ENCODE peak calls at places on chromosomes 13 and 19, in ten cellular contexts. W is esophagus squamous epithelium, U is thoracic aorta, T is tibial artery, V is pancreas, O is cardiac muscle cell, E is fibroblast of lung, G is transverse colon, X is SK-N-SH, H is AG04450. S is an unnamed sample. For H3K9me3, the result is how much of the 10 kb centered on the place peaks cover.

GRCh38 chr19:15869873-15870272 is 28.0 kb downstream of the CYP4F2 start:
- DNase-seq in V (no peak), H (no peak), G (no peak), O (no peak), X (no peak), E (no peak), T (no peak), W (no peak), U (no peak), S (no peak)

GRCh38 chr13:98454389-98454881 is 122.5 kb downstream of the STK24 start:
- DNase-seq in U (no peak), T (peak), E (peak), O (peak), G (no peak), X (no peak), W (no peak), H (peak), V (no peak), S (no peak)

GRCh38 chr19:33235269-33235995 is 9.8 kb upstream of the SLC7A10 start:
- DNase-seq in H (peak), O (peak), V (peak), G (peak), X (peak), W (no peak), T (peak), E (peak), U (peak), S (peak)

GRCh38 chr13:33743438-33744368 is 74.2 kb upstream of the RFC3 start:
- DNase-seq in T (no peak), H (no peak), X (no peak), V (no peak), U (no peak), E (no peak), G (no peak), O (no peak), W (no peak), S (no peak)

GRCh38 chr13:104900186-104900817 is 1635.2 kb downstream of the EFNB2 start:
- DNase-seq in G (no peak), T (no peak), W (no peak), H (no peak), X (no peak), O (no peak), E (no peak), U (no peak), V (no peak), S (no peak)

GRCh38 chr19:18091217-18091608 is 4.5 kb upstream of the IL12RB1 start:
- DNase-seq in O (no peak), E (no peak), H (no peak), T (peak), U (no peak), W (no peak), G (peak), X (no peak), V (no peak), S (peak)

GRCh38 chr19:1862424-1863307 is 713 bp downstream of the KLF16 start:
- DNase-seq in T (no peak), W (no peak), H (no peak), G (peak), O (peak), V (peak), X (peak), U (no peak), E (no peak), S (peak)

GRCh38 chr13:48233886-48234488 is 981 bp downstream of the ITM2B start:
- DNase-seq in V (no peak), X (no peak), O (no peak), U (no peak), T (no peak), G (no peak), W (no peak), E (peak), H (no peak), S (no peak)

GRCh38 chr13:20716951-20717350 is 13.5 kb downstream of the IL17D start:
- DNase-seq in H (no peak), V (no peak), W (no peak), O (peak), X (no peak), T (no peak), E (no peak), G (no peak), U (no peak), S (no peak)

GRCh38 chr19:31339405-31339804 is 9.8 kb downstream of the TSHZ3 start:
- DNase-seq in U (no peak), V (no peak), X (peak), H (no peak), T (no peak), O (peak), E (peak), W (no peak), G (no peak), S (no peak)

GRCh38 chr19:42480335-42481095 is 37.8 kb upstream of the CXCL17 start:
- DNase-seq in W (no peak), V (no peak), X (no peak), O (no peak), E (peak), G (no peak), H (no peak), T (no peak), U (no peak), S (no peak)

GRCh38 chr13:51817717-51818116 is 13.8 kb upstream of the DHRS12 start:
- DNase-seq in H (no peak), X (no peak), G (no peak), O (no peak), U (no peak), W (no peak), T (no peak), V (no peak), E (no peak), S (no peak)

GRCh38 chr19:23415034-23415433 is 19.8 kb upstream of the ZNF91 start:
- DNase-seq in O (peak), X (no peak), V (no peak), W (no peak), E (no peak), T (no peak), U (no peak), G (peak), H (no peak), S (no peak)

GRCh38 chr13:110336681-110337080 is 29.6 kb downstream of the COL4A2 start:
- DNase-seq in H (no peak), U (no peak), E (no peak), W (no peak), G (no peak), O (no peak), X (no peak), V (no peak), T (peak), S (no peak)

GRCh38 chr19:39416152-39416551 is 3.7 kb downstream of the PLEKHG2 start:
- DNase-seq in G (no peak), T (peak), O (no peak), U (no peak), W (no peak), H (no peak), V (no peak), X (no peak), E (no peak), S (no peak)

GRCh38 chr19:34120846-34121639 is 51.3 kb upstream of the LSM14A start:
- DNase-seq in H (peak), V (no peak), W (no peak), X (peak), T (no peak), E (peak), U (no peak), G (no peak), O (peak), S (no peak)

GRCh38 chr19:29612121-29612520 is 6.0 kb downstream of the POP4 start:
- DNase-seq in T (no peak), U (no peak), W (no peak), V (no peak), X (no peak), G (no peak), E (no peak), O (no peak), H (no peak), S (no peak)

GRCh38 chr19:3057275-3057714 is 5.0 kb downstream of the TLE5 start:
- DNase-seq in U (peak), V (peak), X (no peak), O (no peak), T (peak), W (no peak), G (peak), E (peak), H (no peak), S (peak)

GRCh38 chr13:21034602-21035190 is 26.7 kb downstream of the LATS2 start:
- DNase-seq in H (no peak), G (no peak), O (peak), W (no peak), E (peak), U (no peak), T (no peak), V (no peak), X (no peak), S (no peak)

GRCh38 chr13:92805766-92806165 is 420.8 kb upstream of the GPC6 start:
- DNase-seq in G (no peak), U (no peak), H (no peak), O (no peak), V (no peak), E (no peak), W (no peak), T (no peak), X (no peak), S (no peak)

GRCh38 chr19:3504723-3505122 is 1.4 kb upstream of the FZR1 start:
- DNase-seq in G (no peak), O (no peak), W (no peak), T (no peak), X (no peak), U (no peak), H (no peak), V (no peak), E (no peak), S (no peak)

GRCh38 chr13:20349564-20350379 is 117.7 kb upstream of the GJB6 start:
- DNase-seq in H (no peak), G (no peak), V (no peak), E (no peak), U (no peak), O (no peak), T (peak), W (no peak), X (no peak), S (no peak)

GRCh38 chr19:15251010-15251748 is 18.9 kb upstream of the EPHX3 start:
- DNase-seq in T (peak), W (no peak), O (no peak), G (no peak), E (peak), H (peak), X (no peak), V (no peak), U (peak), S (no peak)

GRCh38 chr13:48431431-48431830 is 18.5 kb upstream of the LPAR6 start:
- DNase-seq in O (no peak), T (no peak), G (no peak), U (no peak), W (no peak), X (no peak), V (no peak), H (no peak), E (peak), S (no peak)

GRCh38 chr19:29329460-29330134 is 116.6 kb upstream of the UQCRFS1 start:
- DNase-seq in T (no peak), H (no peak), O (peak), E (no peak), V (no peak), U (no peak), G (no peak), W (no peak), X (no peak), S (no peak)

GRCh38 chr13:48144413-48145035 is 49.6 kb upstream of the MED4 start:
- DNase-seq in W (no peak), O (no peak), T (no peak), X (no peak), G (peak), V (no peak), U (no peak), H (no peak), E (no peak), S (no peak)

GRCh38 chr13:81872581-81872980 is 1531.7 kb upstream of the SPRY2 start:
- DNase-seq in O (peak), X (peak), V (no peak), U (no peak), H (no peak), W (no peak), E (no peak), T (no peak), G (no peak), S (no peak)

GRCh38 chr13:72185756-72186155 is 318.8 kb upstream of the DACH1 start:
- DNase-seq in O (no peak), E (no peak), U (no peak), H (no peak), T (no peak), W (no peak), G (no peak), X (no peak), V (no peak), S (no peak)

GRCh38 chr19:21143428-21143827 is 1.6 kb downstream of the ZNF431 start:
- DNase-seq in E (no peak), W (no peak), T (no peak), U (no peak), H (no peak), V (no peak), G (no peak), O (no peak), X (no peak), S (no peak)

GRCh38 chr19:4829001-4829712 is 2.4 kb downstream of the TICAM1 start:
- DNase-seq in E (no peak), X (no peak), G (peak), U (no peak), H (no peak), T (no peak), O (no peak), V (no peak), W (no peak), S (no peak)
- TF ChIP-seq CTCF in E (no peak), X (no peak), G (peak), U (no peak), H (no peak), T (no peak), O (no peak), V (no peak), W (no peak), S (no peak)

GRCh38 chr19:45972081-45972943 is 1.4 kb downstream of the NOVA2 start:
- DNase-seq in H (no peak), W (no peak), O (no peak), U (no peak), E (peak), G (no peak), T (no peak), X (peak), V (no peak), S (no peak)
- H3K4me3 ChIP-seq in H (no peak), W (peak), O (peak), U (peak), E (no peak), G (peak), T (peak), X (peak), V (peak), S (peak)

DNA sequence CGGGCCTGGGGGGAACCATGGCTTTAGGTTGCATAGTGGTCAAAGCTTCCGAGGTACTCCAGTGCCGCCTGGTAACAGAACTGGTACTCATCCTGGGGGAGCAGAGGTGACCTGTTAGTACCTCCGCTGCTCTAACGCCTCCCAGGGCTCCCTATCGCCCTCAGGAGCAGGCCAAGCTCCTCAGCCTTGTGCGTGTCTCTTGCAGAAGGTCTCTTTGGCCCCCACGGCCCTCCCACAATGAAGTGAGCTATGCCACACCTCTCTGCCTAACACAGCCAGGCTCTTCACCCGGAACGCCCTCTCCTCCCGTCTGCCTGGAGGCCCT is 133.9 kb downstream of the PTPRS start:
- DNase-seq in H (no peak), E (no peak), T (no peak), O (no peak), U (no peak), G (no peak), W (no peak), X (no peak), V (no peak), S (no peak)
- H3K9me3 ChIP-seq in H (under half), E (under half), T (under half), O (under half), U (under half), G (under half), W (under half), X (under half), V (under half), S (under half)

GRCh38 chr13:58994077-58994476 is 1169.7 kb downstream of the DIAPH3 start:
- DNase-seq in H (no peak), U (no peak), W (no peak), X (peak), E (no peak), O (no peak), V (no peak), T (no peak), G (no peak), S (no peak)

GRCh38 chr13:58991826-58992477 is 1171.8 kb downstream of the DIAPH3 start:
- DNase-seq in V (no peak), T (no peak), W (no peak), H (no peak), O (no peak), U (no peak), X (no peak), E (no peak), G (no peak), S (no peak)

GRCh38 chr13:58999851-59000250 is 1163.9 kb downstream of the DIAPH3 start:
- DNase-seq in U (no peak), W (no peak), H (no peak), O (no peak), T (no peak), E (peak), X (no peak), G (no peak), V (no peak), S (no peak)

GRCh38 chr13:58992478-58993042 is 1171.2 kb downstream of the DIAPH3 start:
- DNase-seq in W (no peak), H (no peak), O (no peak), E (no peak), T (no peak), U (no peak), X (no peak), V (no peak), G (no peak), S (no peak)

DNA sequence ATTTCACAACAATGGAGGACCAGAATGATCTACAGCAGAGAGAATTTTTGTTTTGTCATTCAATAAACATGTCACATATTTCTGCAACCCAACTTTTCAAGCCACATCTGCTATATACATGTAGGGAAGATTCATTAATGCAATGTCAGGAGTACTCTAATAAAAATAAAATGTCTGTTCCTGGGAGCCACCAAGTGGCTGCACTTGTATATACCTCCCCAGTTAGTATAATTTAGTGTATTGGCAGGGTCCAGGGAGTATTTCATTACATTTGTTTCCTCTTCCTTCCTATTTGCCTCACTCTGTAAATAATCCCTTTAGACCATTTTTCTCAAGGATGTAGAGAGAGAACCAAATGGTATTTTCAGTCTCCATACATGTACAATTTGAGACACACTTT is 1169.0 kb downstream of the DIAPH3 start:
- DNase-seq in X (no peak), T (no peak), O (no peak), V (no peak), G (no peak), E (peak), U (no peak), H (no peak), W (no peak), S (no peak)
- TF ChIP-seq CTCF in X (peak), T (no peak), O (peak), V (no peak), G (no peak), E (no peak), U (no peak), H (no peak), W (no peak), S (no peak)

GRCh38 chr19:49125025-49125731 is 5.8 kb downstream of the PPFIA3 start:
- DNase-seq in E (no peak), G (peak), X (no peak), H (no peak), V (no peak), T (no peak), W (no peak), O (no peak), U (no peak), S (no peak)
- H3K4me3 ChIP-seq in E (no peak), G (peak), X (no peak), H (no peak), V (no peak), T (no peak), W (peak), O (no peak), U (no peak), S (no peak)

GRCh38 chr13:45132384-45133064 is 12.2 kb downstream of the GTF2F2 start:
- DNase-seq in O (no peak), E (no peak), G (no peak), H (no peak), U (no peak), X (no peak), W (no peak), V (no peak), T (no peak), S (no peak)
- H3K9me3 ChIP-seq in O (under half), E (under half), G (under half), H (under half), U (under half), X (under half), W (under half), V (under half), T (under half), S (under half)